ENCODE peak calls at places on chromosomes 11 and 22, in five cellular contexts. One of them, this sample, is unnamed.

GRCh38 chr11:79708319-79708928 is 267.6 kb upstream of the TENM4 start:
- DNase-seq in AG09309: peak; percentile 13
- DNase-seq in fibroblast of mammary gland: peak; percentile 34
- DNase-seq in progenitor cell of endocrine pancreas: no peak
- DNase-seq in bronchial epithelial cell: peak; percentile 60
- DNase-seq in this sample: peak; percentile 49

GRCh38 chr11:114846040-114846791 is 167.9 kb downstream of the NXPE2 start:
- DNase-seq in AG09309: no peak
- DNase-seq in bronchial epithelial cell: no peak
- DNase-seq in progenitor cell of endocrine pancreas: no peak
- DNase-seq in fibroblast of mammary gland: no peak
- DNase-seq in this sample: peak; percentile 6

GRCh38 chr11:40514124-40514523 is 945.3 kb downstream of the LRRC4C start:
- DNase-seq in AG09309: no peak
- DNase-seq in bronchial epithelial cell: peak; percentile 63
- DNase-seq in progenitor cell of endocrine pancreas: no peak
- DNase-seq in fibroblast of mammary gland: peak; percentile 71
- DNase-seq in this sample: peak; percentile 1

GRCh38 chr22:41620646-41621098 is at the start of gene DESI1:
- DNase-seq in fibroblast of mammary gland: no peak
- DNase-seq in progenitor cell of endocrine pancreas: no peak
- DNase-seq in bronchial epithelial cell: peak; percentile 29
- DNase-seq in AG09309: no peak
- DNase-seq in this sample: no peak

GRCh38 chr22:24216541-24217209 is 28.2 kb downstream of the GGT5 start:
- DNase-seq in progenitor cell of endocrine pancreas: no peak
- DNase-seq in fibroblast of mammary gland: no peak
- DNase-seq in bronchial epithelial cell: no peak
- DNase-seq in AG09309: no peak
- DNase-seq in this sample: no peak

GRCh38 chr11:61058583-61059259 is 43.6 kb upstream of the CD5 start:
- DNase-seq in AG09309: no peak
- DNase-seq in progenitor cell of endocrine pancreas: no peak
- DNase-seq in bronchial epithelial cell: no peak
- DNase-seq in fibroblast of mammary gland: no peak
- DNase-seq in this sample: no peak

GRCh38 chr11:92227233-92227593 is 2.6 kb downstream of the FAT3 start:
- DNase-seq in bronchial epithelial cell: no peak
- DNase-seq in fibroblast of mammary gland: no peak
- DNase-seq in AG09309: no peak
- DNase-seq in progenitor cell of endocrine pancreas: no peak
- DNase-seq in this sample: no peak

GRCh38 chr11:117492578-117493251 is 165.1 kb downstream of the CEP164 start:
- DNase-seq in bronchial epithelial cell: no peak
- DNase-seq in fibroblast of mammary gland: no peak
- DNase-seq in progenitor cell of endocrine pancreas: peak; percentile 28
- DNase-seq in AG09309: no peak
- DNase-seq in this sample: no peak

GRCh38 chr11:110049501-110050200 is 43.5 kb upstream of the ZC3H12C start:
- DNase-seq in fibroblast of mammary gland: no peak
- DNase-seq in progenitor cell of endocrine pancreas: no peak
- DNase-seq in bronchial epithelial cell: no peak
- DNase-seq in AG09309: no peak
- DNase-seq in this sample: no peak

GRCh38 chr22:27603111-27603822 is 198.3 kb downstream of the MN1 start:
- DNase-seq in bronchial epithelial cell: no peak
- DNase-seq in progenitor cell of endocrine pancreas: no peak
- DNase-seq in AG09309: no peak
- DNase-seq in fibroblast of mammary gland: no peak
- DNase-seq in this sample: no peak

GRCh38 chr22:46074771-46075551 is 75.4 kb upstream of the PPARA start:
- DNase-seq in fibroblast of mammary gland: no peak
- DNase-seq in bronchial epithelial cell: no peak
- DNase-seq in AG09309: no peak
- DNase-seq in progenitor cell of endocrine pancreas: no peak
- DNase-seq in this sample: peak; percentile 42

GRCh38 chr11:110712643-110713468 is 619 bp upstream of the ARHGAP20 start:
- DNase-seq in progenitor cell of endocrine pancreas: peak; percentile 35
- DNase-seq in bronchial epithelial cell: peak; percentile 15
- DNase-seq in AG09309: no peak
- DNase-seq in fibroblast of mammary gland: peak; percentile 59
- DNase-seq in this sample: peak; percentile 14

GRCh38 chr11:105315287-105315686 is 175.7 kb upstream of the CARD18 start:
- DNase-seq in AG09309: no peak
- DNase-seq in bronchial epithelial cell: peak; percentile 29
- DNase-seq in fibroblast of mammary gland: no peak
- DNase-seq in progenitor cell of endocrine pancreas: no peak
- DNase-seq in this sample: peak; percentile 8

GRCh38 chr11:69374110-69374981 is 80.4 kb downstream of the MYEOV start:
- DNase-seq in bronchial epithelial cell: no peak
- DNase-seq in fibroblast of mammary gland: no peak
- DNase-seq in progenitor cell of endocrine pancreas: no peak
- DNase-seq in AG09309: no peak
- DNase-seq in this sample: no peak

GRCh38 chr22:19854778-19855503 is at the start of the genes GNB1L and RTL10:
- DNase-seq in bronchial epithelial cell: peak; percentile 91
- DNase-seq in AG09309: peak; percentile 81
- DNase-seq in fibroblast of mammary gland: peak; percentile 94
- DNase-seq in progenitor cell of endocrine pancreas: peak; percentile 94
- DNase-seq in this sample: peak; percentile 96

GRCh38 chr11:17722000-17722643 is 2.8 kb downstream of the MYOD1 start:
- DNase-seq in fibroblast of mammary gland: peak; percentile 31
- DNase-seq in AG09309: no peak
- DNase-seq in bronchial epithelial cell: peak; percentile 17
- DNase-seq in progenitor cell of endocrine pancreas: no peak
- DNase-seq in this sample: no peak

GRCh38 chr11:28461338-28461737 is 353.1 kb downstream of the METTL15 start:
- DNase-seq in progenitor cell of endocrine pancreas: no peak
- DNase-seq in AG09309: peak; percentile 41
- DNase-seq in fibroblast of mammary gland: peak; percentile 63
- DNase-seq in bronchial epithelial cell: no peak
- DNase-seq in this sample: no peak

GRCh38 chr11:80414766-80415165 is 973.9 kb upstream of the TENM4 start:
- DNase-seq in fibroblast of mammary gland: peak; percentile 57
- DNase-seq in bronchial epithelial cell: peak; percentile 89
- DNase-seq in AG09309: no peak
- DNase-seq in progenitor cell of endocrine pancreas: no peak
- DNase-seq in this sample: peak; percentile 73

DNA sequence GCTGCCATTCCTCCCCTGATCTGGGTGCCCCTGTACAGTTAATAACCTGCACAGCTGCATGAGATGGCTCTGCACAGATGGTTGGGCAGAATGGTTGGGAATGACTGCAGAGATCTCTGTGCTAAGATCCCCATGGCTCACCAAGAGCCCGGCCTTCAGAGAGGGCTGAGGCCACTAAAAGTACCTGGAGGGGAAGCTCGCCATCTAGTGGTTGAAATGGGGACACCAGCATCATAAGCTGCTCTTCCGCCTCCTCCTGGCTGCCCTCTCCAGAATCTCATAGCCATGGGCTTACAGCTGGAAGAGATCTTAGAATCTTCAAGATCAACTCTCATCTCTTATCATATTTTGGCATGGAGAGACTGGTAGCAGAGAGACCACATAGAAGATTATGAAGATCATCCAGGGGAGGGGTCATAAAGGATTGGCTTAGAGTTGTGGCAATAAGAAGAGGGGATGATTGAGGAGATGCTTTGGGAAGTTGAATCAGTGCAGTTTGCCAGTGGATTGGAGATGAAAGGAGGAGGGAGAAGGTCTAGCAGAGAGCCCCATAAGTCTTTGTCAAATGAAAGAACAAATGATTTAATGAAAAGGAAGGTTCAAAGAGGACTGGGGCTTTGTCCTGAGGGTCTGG is 22.0 kb upstream of the TLCD5 start:
- DNase-seq in AG09309: peak; percentile 47
- DNase-seq in fibroblast of mammary gland: peak; percentile 72
- DNase-seq in progenitor cell of endocrine pancreas: peak; percentile 55
- DNase-seq in bronchial epithelial cell: peak; percentile 77
- DNase-seq in this sample: peak; percentile 71
- TF ChIP-seq CTCF in AG09309: peak; percentile 99
- TF ChIP-seq CTCF in fibroblast of mammary gland: peak; percentile 83
- TF ChIP-seq CTCF in progenitor cell of endocrine pancreas: peak; percentile 91
- TF ChIP-seq CTCF in bronchial epithelial cell: peak; percentile 93
- TF ChIP-seq CTCF in this sample: peak; percentile 97

GRCh38 chr22:35742342-35743100 is 24.8 kb downstream of the APOL5 start:
- DNase-seq in bronchial epithelial cell: peak; percentile 62
- DNase-seq in AG09309: peak; percentile 46
- DNase-seq in fibroblast of mammary gland: peak; percentile 91
- DNase-seq in progenitor cell of endocrine pancreas: no peak
- DNase-seq in this sample: peak; percentile 52

GRCh38 chr22:35739076-35739475 is 21.4 kb downstream of the APOL5 start:
- DNase-seq in AG09309: no peak
- DNase-seq in fibroblast of mammary gland: no peak
- DNase-seq in bronchial epithelial cell: no peak
- DNase-seq in progenitor cell of endocrine pancreas: no peak
- DNase-seq in this sample: no peak

GRCh38 chr22:35740616-35741015 is 22.9 kb downstream of the APOL5 start:
- DNase-seq in progenitor cell of endocrine pancreas: no peak
- DNase-seq in fibroblast of mammary gland: no peak
- DNase-seq in bronchial epithelial cell: no peak
- DNase-seq in AG09309: no peak
- DNase-seq in this sample: no peak

GRCh38 chr22:35736701-35737100 is 19.0 kb downstream of the APOL5 start:
- DNase-seq in fibroblast of mammary gland: no peak
- DNase-seq in AG09309: no peak
- DNase-seq in bronchial epithelial cell: no peak
- DNase-seq in progenitor cell of endocrine pancreas: no peak
- DNase-seq in this sample: no peak

GRCh38 chr22:35739642-35740041 is 22.0 kb downstream of the APOL5 start:
- DNase-seq in bronchial epithelial cell: no peak
- DNase-seq in progenitor cell of endocrine pancreas: no peak
- DNase-seq in AG09309: no peak
- DNase-seq in fibroblast of mammary gland: peak; percentile 28
- DNase-seq in this sample: no peak
- TF ChIP-seq CTCF in bronchial epithelial cell: peak; percentile 14
- TF ChIP-seq CTCF in progenitor cell of endocrine pancreas: peak; percentile 20
- TF ChIP-seq CTCF in AG09309: peak; percentile 26
- TF ChIP-seq CTCF in fibroblast of mammary gland: peak; percentile 32
- TF ChIP-seq CTCF in this sample: peak; percentile 18

GRCh38 chr22:44892243-44892642 is 117.6 kb downstream of the PHF21B start:
- DNase-seq in bronchial epithelial cell: no peak
- DNase-seq in AG09309: no peak
- DNase-seq in fibroblast of mammary gland: no peak
- DNase-seq in progenitor cell of endocrine pancreas: no peak
- DNase-seq in this sample: no peak

GRCh38 chr22:44893731-44894080 is 116.1 kb downstream of the PHF21B start:
- DNase-seq in AG09309: no peak
- DNase-seq in bronchial epithelial cell: no peak
- DNase-seq in progenitor cell of endocrine pancreas: no peak
- DNase-seq in fibroblast of mammary gland: no peak
- DNase-seq in this sample: no peak

GRCh38 chr22:44894321-44894720 is 115.5 kb downstream of the PHF21B start:
- DNase-seq in bronchial epithelial cell: no peak
- DNase-seq in AG09309: no peak
- DNase-seq in fibroblast of mammary gland: no peak
- DNase-seq in progenitor cell of endocrine pancreas: no peak
- DNase-seq in this sample: no peak

GRCh38 chr22:44891791-44892190 is 118.0 kb downstream of the PHF21B start:
- DNase-seq in AG09309: no peak
- DNase-seq in bronchial epithelial cell: no peak
- DNase-seq in progenitor cell of endocrine pancreas: no peak
- DNase-seq in fibroblast of mammary gland: no peak
- DNase-seq in this sample: no peak

GRCh38 chr22:44892803-44893730 is 116.7 kb downstream of the PHF21B start:
- DNase-seq in bronchial epithelial cell: no peak
- DNase-seq in progenitor cell of endocrine pancreas: no peak
- DNase-seq in AG09309: no peak
- DNase-seq in fibroblast of mammary gland: no peak
- DNase-seq in this sample: no peak
- TF ChIP-seq CTCF in bronchial epithelial cell: no peak
- TF ChIP-seq CTCF in progenitor cell of endocrine pancreas: no peak
- TF ChIP-seq CTCF in AG09309: no peak
- TF ChIP-seq CTCF in fibroblast of mammary gland: no peak
- TF ChIP-seq CTCF in this sample: no peak

GRCh38 chr11:2691991-2692841 is 7.6 kb downstream of the KCNQ1OT1 start:
- DNase-seq in AG09309: no peak
- DNase-seq in bronchial epithelial cell: peak; percentile 23
- DNase-seq in fibroblast of mammary gland: no peak
- DNase-seq in progenitor cell of endocrine pancreas: no peak
- DNase-seq in this sample: no peak
- TF ChIP-seq CTCF in AG09309: peak; percentile 17
- TF ChIP-seq CTCF in bronchial epithelial cell: peak; percentile 67
- TF ChIP-seq CTCF in fibroblast of mammary gland: no peak
- TF ChIP-seq CTCF in progenitor cell of endocrine pancreas: peak; percentile 67
- TF ChIP-seq CTCF in this sample: peak; percentile 59

DNA sequence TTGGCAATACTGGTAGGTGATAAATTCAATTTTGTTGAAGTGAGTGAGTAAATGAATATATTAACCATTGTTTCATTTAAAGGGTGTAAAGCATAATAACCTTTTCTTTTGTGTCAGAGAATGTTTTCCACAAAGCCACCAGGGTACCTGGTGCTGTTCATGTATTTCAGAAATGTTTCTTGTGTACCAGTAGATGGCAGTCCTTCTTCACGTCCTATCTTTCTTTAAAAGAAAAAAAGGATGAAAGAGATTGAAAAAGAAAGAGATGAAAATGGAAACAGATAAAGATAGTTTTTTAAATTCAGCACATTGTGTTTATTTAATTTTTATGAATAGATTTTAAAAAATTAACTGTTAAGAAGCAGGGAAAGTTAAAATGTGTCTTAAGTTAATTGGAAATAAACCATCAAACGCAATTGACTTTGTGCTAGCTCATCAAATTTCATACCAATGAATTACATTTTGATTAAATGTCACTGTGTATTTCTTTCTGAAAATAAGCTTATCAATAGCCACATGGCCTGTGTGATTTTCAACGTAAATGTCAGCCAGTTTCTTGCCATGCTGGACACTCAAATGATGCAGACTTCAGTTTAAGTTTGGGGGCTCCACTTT is 65.5 kb upstream of the CHORDC1 start:
- DNase-seq in bronchial epithelial cell: peak; percentile 27
- DNase-seq in AG09309: no peak
- DNase-seq in fibroblast of mammary gland: peak; percentile 14
- DNase-seq in progenitor cell of endocrine pancreas: no peak
- DNase-seq in this sample: peak; percentile 3
- TF ChIP-seq CTCF in bronchial epithelial cell: peak; percentile 39
- TF ChIP-seq CTCF in AG09309: no peak
- TF ChIP-seq CTCF in fibroblast of mammary gland: peak; percentile 46
- TF ChIP-seq CTCF in progenitor cell of endocrine pancreas: peak; percentile 81
- TF ChIP-seq CTCF in this sample: peak; percentile 71

GRCh38 chr11:128886401-128887119 is 4.6 kb upstream of the KCNJ5 start:
- DNase-seq in progenitor cell of endocrine pancreas: no peak
- DNase-seq in bronchial epithelial cell: peak; percentile 38
- DNase-seq in fibroblast of mammary gland: no peak
- DNase-seq in AG09309: no peak
- DNase-seq in this sample: no peak
- TF ChIP-seq CTCF in progenitor cell of endocrine pancreas: peak; percentile 52
- TF ChIP-seq CTCF in bronchial epithelial cell: peak; percentile 59
- TF ChIP-seq CTCF in fibroblast of mammary gland: no peak
- TF ChIP-seq CTCF in AG09309: no peak
- TF ChIP-seq CTCF in this sample: peak; percentile 44

GRCh38 chr11:118996926-118997626 is 862 bp upstream of the CENATAC start:
- DNase-seq in AG09309: no peak
- DNase-seq in fibroblast of mammary gland: peak; percentile 69
- DNase-seq in progenitor cell of endocrine pancreas: no peak
- DNase-seq in bronchial epithelial cell: no peak
- DNase-seq in this sample: peak; percentile 16
- TF ChIP-seq CTCF in AG09309: peak; percentile 17
- TF ChIP-seq CTCF in fibroblast of mammary gland: peak; percentile 42
- TF ChIP-seq CTCF in progenitor cell of endocrine pancreas: peak; percentile 19
- TF ChIP-seq CTCF in bronchial epithelial cell: peak; percentile 2
- TF ChIP-seq CTCF in this sample: peak; percentile 16